ENCODE peak calls at places on chromosomes 5 and 9, in nine cellular contexts. G is K562, Z is AG04450, P is GM23248, T is sigmoid colon, E is NCI-H2081, N is astrocyte of the spinal cord, X is hippocampal formation, B is tibial nerve. Q is an unnamed sample.

GRCh38 chr9:77128125-77128789 is 49.1 kb upstream of the VPS13A start:
- DNase-seq in E (no peak), P (no peak), X (no peak), N (no peak), T (no peak), B (no peak), G (no peak), Z (no peak), Q (no peak)

GRCh38 chr9:113375057-113376023 is 1.4 kb downstream of the HDHD3 start:
- DNase-seq in Z (no peak), X (no peak), T (no peak), P (peak), N (no peak), B (no peak), E (no peak), G (no peak), Q (no peak)

GRCh38 chr9:1051286-1052118 is 1.3 kb downstream of the DMRT2 start:
- DNase-seq in N (no peak), P (peak), G (no peak), X (peak), E (peak), T (no peak), Z (no peak), B (peak), Q (no peak)

GRCh38 chr9:9112001-9112725 is 1312.6 kb upstream of the DMAC1 start:
- DNase-seq in N (no peak), Z (no peak), T (no peak), P (no peak), E (peak), B (no peak), G (no peak), X (no peak), Q (peak)

GRCh38 chr5:170632266-170632984 is 128.6 kb downstream of the KCNIP1 start:
- DNase-seq in Z (no peak), B (no peak), N (no peak), G (no peak), X (no peak), T (peak), E (no peak), P (peak), Q (no peak)

GRCh38 chr5:52638732-52639131 is 149.0 kb upstream of the ITGA1 start:
- DNase-seq in E (no peak), G (no peak), T (no peak), Z (no peak), X (no peak), P (no peak), B (no peak), N (no peak), Q (no peak)

GRCh38 chr5:127838661-127839060 is 135.5 kb downstream of the CCDC192 start:
- DNase-seq in X (no peak), N (peak), T (no peak), P (peak), E (no peak), Z (no peak), B (no peak), G (no peak), Q (no peak)

GRCh38 chr5:172173771-172174170 is 14.3 kb downstream of the STK10 start:
- DNase-seq in Z (no peak), E (no peak), X (no peak), P (peak), G (no peak), T (no peak), B (no peak), N (peak), Q (no peak)

GRCh38 chr5:57445715-57446037 is 36.9 kb downstream of the ACTBL2 start:
- DNase-seq in P (peak), Z (no peak), X (no peak), G (no peak), E (no peak), T (no peak), B (no peak), N (no peak), Q (no peak)

GRCh38 chr9:109064963-109065701 is 51.8 kb upstream of the CTNNAL1 start:
- DNase-seq in N (peak), T (no peak), B (no peak), Z (no peak), E (no peak), G (no peak), X (no peak), P (peak), Q (no peak)

GRCh38 chr5:72584466-72584865 is 77.3 kb upstream of the ZNF366 start:
- DNase-seq in N (no peak), E (no peak), T (no peak), Z (no peak), G (peak), B (no peak), X (no peak), P (peak), Q (no peak)

GRCh38 chr9:14391620-14392019 is 77.7 kb upstream of the NFIB start:
- DNase-seq in X (no peak), T (no peak), G (no peak), E (no peak), B (no peak), Z (no peak), P (no peak), N (no peak), Q (no peak)

GRCh38 chr9:27851858-27852257 is 278.6 kb upstream of the C9orf72 start:
- DNase-seq in X (no peak), Z (no peak), E (no peak), N (no peak), P (no peak), B (no peak), T (no peak), G (no peak), Q (no peak)

GRCh38 chr5:34687269-34688011 is 31.3 kb downstream of the RAI14 start:
- DNase-seq in T (no peak), G (peak), B (no peak), N (peak), E (no peak), Z (peak), X (no peak), P (peak), Q (no peak)

GRCh38 chr9:34256104-34256503 is 73.0 kb downstream of the KIF24 start:
- DNase-seq in P (peak), N (no peak), E (peak), Z (no peak), X (no peak), B (no peak), T (no peak), G (no peak), Q (no peak)

GRCh38 chr9:120735009-120735408 is 20.7 kb upstream of the MEGF9 start:
- DNase-seq in E (no peak), G (no peak), N (no peak), T (no peak), B (no peak), Z (no peak), X (no peak), P (no peak), Q (no peak)

GRCh38 chr9:976258-976804 is at the start of gene DMRT3:
- DNase-seq in E (no peak), T (no peak), X (no peak), B (no peak), Z (no peak), G (no peak), N (no peak), P (peak), Q (no peak)

GRCh38 chr5:38154615-38155204 is 103.6 kb upstream of the EGFLAM start:
- DNase-seq in T (no peak), N (no peak), B (no peak), G (no peak), E (no peak), Z (no peak), P (no peak), X (no peak), Q (no peak)

GRCh38 chr5:176387384-176387925 is 943 bp downstream of the NOP16 start:
- DNase-seq in T (no peak), N (no peak), Z (no peak), B (no peak), G (no peak), E (peak), X (no peak), P (peak), Q (no peak)

GRCh38 chr9:89576404-89576824 is 28.4 kb upstream of the GADD45G start:
- DNase-seq in N (peak), X (peak), P (peak), G (peak), B (no peak), Z (no peak), T (no peak), E (peak), Q (no peak)

GRCh38 chr9:128120741-128121465 is 6.6 kb downstream of the PTGES2 start:
- DNase-seq in E (no peak), X (no peak), B (no peak), T (peak), Z (no peak), G (no peak), N (no peak), P (no peak), Q (no peak)

GRCh38 chr9:111599092-111599947 is at the start of gene PTGR1:
- DNase-seq in T (peak), N (peak), Z (peak), P (peak), X (no peak), E (peak), G (no peak), B (peak), Q (peak)

GRCh38 chr5:124620743-124621142 is 125.7 kb downstream of the ZNF608 start:
- DNase-seq in X (no peak), Z (no peak), B (no peak), E (no peak), N (no peak), P (no peak), T (no peak), G (no peak), Q (no peak)

Q was measured in retinal pigment epithelial cell.